ENCODE peak calls at places on chromosome 11, in nine cellular contexts. O is NCI-H1930; K is stimulated activated CD8-positive, alpha-beta memory T cell treated with anti-CD3 and anti-CD28 coated beads, Interleukin-15, amount 100 ng/mL, for 4 hours; H is dermis microvascular lymphatic vessel endothelial cell; Q is GM18507; A is activated CD4-positive, alpha-beta T cell treated with anti-CD3 and anti-CD28 coated beads, Interleukin-2, amount 50 U/mL, for 48 hours; N is ovary; R is activated T-helper 1 cell treated with anti-CD3 and anti-CD28 coated beads, Interleukin-2, amount 50 U/mL, for 16 hours; I is NCI-H2171. Y is an unnamed sample.

GRCh38 chr11:114970908-114971645 is 292.8 kb downstream of the NXPE2 start:
- DNase-seq in O (no peak), K (no peak), H (no peak), Q (no peak), A (no peak), N (no peak), R (no peak), I (no peak), Y (no peak)

GRCh38 chr11:35174666-35175065 is 35.7 kb downstream of the CD44 start:
- DNase-seq in O (no peak), K (no peak), H (no peak), Q (no peak), A (no peak), N (no peak), R (no peak), I (no peak), Y (no peak)

GRCh38 chr11:109193880-109194279 is 228.1 kb upstream of the C11orf87 start:
- DNase-seq in O (no peak), K (no peak), H (no peak), Q (no peak), A (no peak), N (no peak), R (no peak), I (no peak), Y (no peak)

GRCh38 chr11:65927904-65928397 is 8.7 kb downstream of the DRAP1 start:
- DNase-seq in O (no peak), K (peak; percentile 66), H (no peak), Q (peak; percentile 76), A (peak; percentile 71), N (no peak), R (peak; percentile 58), I (no peak), Y (peak; percentile 77)

GRCh38 chr11:94342250-94342649 is 37.9 kb downstream of the IZUMO1R start:
- DNase-seq in O (no peak), K (no peak), H (no peak), Q (no peak), A (no peak), N (no peak), R (no peak), I (no peak), Y (no peak)

GRCh38 chr11:35035894-35036408 is 103.0 kb upstream of the CD44 start:
- DNase-seq in O (no peak), K (no peak), H (no peak), Q (no peak), A (no peak), N (no peak), R (no peak), I (no peak), Y (no peak)

GRCh38 chr11:120168960-120169681 is 31.2 kb upstream of the TRIM29 start:
- DNase-seq in O (peak; percentile 71), K (no peak), H (peak; percentile 27), Q (no peak), A (peak; percentile 67), N (peak; percentile 58), R (peak; percentile 36), I (peak; percentile 30), Y (peak; percentile 46)

GRCh38 chr11:2762451-2762850 is 62.7 kb upstream of the KCNQ1OT1 start:
- DNase-seq in O (no peak), K (no peak), H (no peak), Q (no peak), A (no peak), N (peak; percentile 5), R (no peak), I (no peak), Y (no peak)

GRCh38 chr11:44361883-44362282 is 51.9 kb upstream of the ALX4 start:
- DNase-seq in O (no peak), K (no peak), H (no peak), Q (no peak), A (no peak), N (no peak), R (no peak), I (no peak), Y (no peak)

GRCh38 chr11:134973801-134974200 is 561.8 kb upstream of the B3GAT1 start:
- DNase-seq in O (no peak), K (no peak), H (no peak), Q (no peak), A (no peak), N (no peak), R (no peak), I (no peak), Y (no peak)

Y was measured in stimulated activated naive CD4-positive, alpha-beta T cell treated with Interleukin-2 at 50 U/mL for 16 hours.